ENCODE peak calls at places on chromosomes 12 and 14, in six cellular contexts. J, T, S, Q, G and U are unnamed samples.

GRCh38 chr12:57522887-57523705 is 472 bp downstream of the MBD6 start:
- DNase-seq in T (peak), J (peak), Q (peak), G (no peak), S (peak), U (no peak)

GRCh38 chr12:85805654-85806053 is 30.6 kb downstream of the RASSF9 start:
- DNase-seq in S (no peak), T (no peak), Q (no peak), G (no peak), J (no peak), U (no peak)

GRCh38 chr12:108629824-108630476 is 3.7 kb downstream of the SELPLG start:
- DNase-seq in G (no peak), S (no peak), J (no peak), T (no peak), Q (no peak), U (no peak)

GRCh38 chr12:94099191-94099983 is 49.0 kb upstream of the PLXNC1 start:
- DNase-seq in J (no peak), Q (no peak), G (no peak), T (no peak), S (no peak), U (no peak)

GRCh38 chr12:2853626-2854025 is 3.2 kb downstream of the TEX52 start:
- DNase-seq in T (peak), J (peak), G (peak), S (peak), Q (peak), U (peak)

GRCh38 chr12:7937867-7938506 is 2.0 kb upstream of the SLC2A3 start:
- DNase-seq in S (no peak), G (peak), Q (no peak), T (no peak), J (no peak), U (no peak)

GRCh38 chr12:26721800-26722199 is 111.2 kb downstream of the ITPR2 start:
- DNase-seq in Q (no peak), G (peak), T (no peak), J (no peak), S (no peak), U (no peak)

GRCh38 chr12:25388216-25388615 is 137.5 kb upstream of the KRAS start:
- DNase-seq in G (no peak), Q (no peak), S (no peak), J (no peak), T (no peak), U (no peak)

GRCh38 chr12:76649091-76649490 is 89.5 kb upstream of the OSBPL8 start:
- DNase-seq in Q (no peak), J (no peak), S (no peak), G (no peak), T (no peak), U (no peak)

GRCh38 chr14:104968153-104968527 is 10.0 kb downstream of the AHNAK2 start:
- DNase-seq in Q (peak), J (no peak), T (peak), G (peak), S (no peak), U (no peak)

GRCh38 chr12:34340534-34341361 is 318.5 kb downstream of the ALG10 start:
- DNase-seq in S (no peak), T (no peak), Q (no peak), G (no peak), J (no peak), U (no peak)

GRCh38 chr12:121165316-121165715 is 32.6 kb downstream of the P2RX7 start:
- DNase-seq in S (no peak), G (no peak), Q (no peak), J (peak), T (no peak), U (no peak)

GRCh38 chr14:74946659-74947281 is 8.6 kb downstream of the PGF start:
- DNase-seq in G (no peak), Q (no peak), J (no peak), T (no peak), S (no peak), U (no peak)

GRCh38 chr14:75615200-75615599 is 36.8 kb downstream of the FLVCR2 start:
- DNase-seq in G (no peak), Q (no peak), T (no peak), S (no peak), J (no peak), U (no peak)

GRCh38 chr14:61269321-61270083 is 11.6 kb downstream of the TMEM30B start:
- DNase-seq in G (peak), T (peak), S (peak), J (peak), Q (peak), U (peak)

GRCh38 chr12:5441497-5442236 is 9.8 kb downstream of the NTF3 start:
- DNase-seq in G (no peak), S (no peak), T (peak), Q (no peak), J (no peak), U (no peak)

GRCh38 chr14:104112609-104113571 is 25.5 kb upstream of the KIF26A start:
- DNase-seq in G (no peak), J (no peak), Q (no peak), T (no peak), S (no peak), U (no peak)

GRCh38 chr14:35341454-35342159 is 49.4 kb downstream of the PSMA6 start:
- DNase-seq in Q (peak), G (peak), T (peak), S (no peak), J (peak), U (peak)

GRCh38 chr12:56007892-56008471 is 10.9 kb downstream of the SUOX start:
- DNase-seq in S (no peak), Q (no peak), J (no peak), G (peak), T (peak), U (no peak)

GRCh38 chr12:56189336-56189917 is at the start of gene SMARCC2:
- DNase-seq in S (peak), G (peak), Q (peak), J (peak), T (peak), U (peak)

GRCh38 chr12:45634273-45634917 is 95.1 kb upstream of the ARID2 start:
- DNase-seq in T (no peak), G (no peak), Q (no peak), S (no peak), J (no peak), U (no peak)

GRCh38 chr12:39905152-39905551 is 200.7 kb downstream of the SLC2A13 start:
- DNase-seq in S (no peak), J (no peak), Q (no peak), T (peak), G (no peak), U (no peak)

GRCh38 chr14:54652890-54653201 is 85.9 kb downstream of the SAMD4A start:
- DNase-seq in G (no peak), Q (no peak), S (no peak), J (no peak), T (no peak), U (no peak)

GRCh38 chr12:6228535-6229223 is 28.5 kb downstream of the CD9 start:
- DNase-seq in J (no peak), Q (no peak), T (peak), G (no peak), S (no peak), U (no peak)

GRCh38 chr14:100761481-100761880 is 34.8 kb downstream of the DLK1 start:
- DNase-seq in T (no peak), S (no peak), J (no peak), G (no peak), Q (no peak), U (no peak)

GRCh38 chr12:121128908-121129704 is 3.6 kb upstream of the P2RX7 start:
- DNase-seq in T (peak), G (peak), Q (no peak), J (peak), S (peak), U (no peak)

GRCh38 chr12:49702009-49702408 is 5.2 kb downstream of the FMNL3 start:
- DNase-seq in J (no peak), S (no peak), T (no peak), G (no peak), Q (no peak), U (no peak)

GRCh38 chr12:57240069-57240921 is 10.7 kb downstream of the STAC3 start:
- DNase-seq in G (no peak), Q (peak), S (no peak), J (peak), T (peak), U (no peak)

GRCh38 chr12:5623411-5623810 is 191.5 kb downstream of the NTF3 start:
- DNase-seq in T (no peak), S (no peak), J (no peak), G (no peak), Q (no peak), U (no peak)

GRCh38 chr14:90785474-90785873 is 30.8 kb downstream of the TTC7B start:
- DNase-seq in T (no peak), G (no peak), J (peak), Q (no peak), S (no peak), U (no peak)

GRCh38 chr14:99857551-99857950 is 64.3 kb downstream of the EML1 start:
- DNase-seq in G (no peak), S (no peak), T (no peak), J (no peak), Q (no peak), U (no peak)

GRCh38 chr12:111753144-111753881 is 13.4 kb upstream of the ALDH2 start:
- DNase-seq in T (peak), S (peak), Q (peak), G (peak), J (peak), U (no peak)

GRCh38 chr12:109268896-109269295 is 40.2 kb downstream of the FOXN4 start:
- DNase-seq in G (no peak), Q (no peak), T (no peak), J (no peak), S (no peak), U (no peak)

GRCh38 chr14:97250925-97251324 is 453.7 kb downstream of the VRK1 start:
- DNase-seq in T (no peak), S (no peak), J (no peak), Q (no peak), G (no peak), U (no peak)

GRCh38 chr14:95274283-95274682 is 45.4 kb downstream of the CLMN start:
- DNase-seq in J (no peak), S (no peak), G (no peak), Q (no peak), T (no peak), U (no peak)

GRCh38 chr14:95275507-95275906 is 44.2 kb downstream of the CLMN start:
- DNase-seq in G (no peak), Q (no peak), S (no peak), T (no peak), J (no peak), U (no peak)

GRCh38 chr14:95272057-95272456 is 47.7 kb downstream of the CLMN start:
- DNase-seq in J (no peak), S (no peak), T (no peak), Q (no peak), G (no peak), U (no peak)

GRCh38 chr14:95274874-95275273 is 44.8 kb downstream of the CLMN start:
- DNase-seq in T (no peak), J (no peak), Q (no peak), S (no peak), G (no peak), U (no peak)

DNA sequence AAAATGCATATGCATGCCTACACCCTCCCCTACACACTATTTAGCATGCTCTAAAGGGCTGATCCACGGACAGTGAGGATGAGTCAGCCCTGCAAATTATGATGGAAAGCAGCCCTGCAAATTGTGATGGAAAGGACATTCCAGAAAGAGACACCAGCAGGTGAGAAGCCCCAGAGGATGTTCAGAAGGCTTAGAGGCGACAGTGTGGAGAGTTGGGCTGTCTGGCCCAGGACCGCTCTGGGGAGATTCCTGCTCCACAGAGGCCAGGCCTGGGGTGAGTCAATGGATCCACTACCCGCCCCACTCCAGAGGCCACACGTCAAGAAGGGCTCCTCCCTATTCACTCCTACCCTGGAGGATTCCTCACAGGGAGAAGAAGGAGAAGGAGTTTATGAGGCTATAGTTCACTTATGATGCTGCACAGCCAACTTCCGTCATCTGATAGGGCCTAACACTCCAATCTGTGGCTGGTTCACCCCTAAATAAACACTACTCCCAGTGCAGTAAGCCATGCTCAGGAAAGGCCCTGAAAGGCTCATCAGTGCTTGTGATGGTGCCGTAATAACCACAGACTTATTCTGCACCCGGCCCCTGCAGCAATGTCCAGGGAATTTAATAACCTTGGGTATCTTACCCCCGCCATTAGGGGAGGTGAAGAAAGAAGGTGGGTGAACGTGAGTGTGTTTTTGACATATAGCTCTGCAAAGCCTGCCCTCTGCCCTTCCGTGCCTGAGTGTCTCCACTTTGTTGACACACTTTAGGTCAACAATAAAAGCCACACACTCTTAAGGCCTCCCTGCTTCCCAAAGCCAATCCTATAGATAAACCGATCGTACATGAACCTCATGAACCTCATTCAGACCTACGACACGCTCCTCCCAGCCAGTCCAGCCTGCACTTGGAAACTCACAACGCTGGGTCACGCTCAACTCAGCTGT is 46.4 kb downstream of the CLMN start:
- DNase-seq in S (no peak), G (no peak), J (no peak), Q (no peak), T (no peak), U (no peak)
- TF ChIP-seq CTCF in S (no peak), G (no peak), J (no peak), Q (no peak), T (no peak), U (no peak)

DNA sequence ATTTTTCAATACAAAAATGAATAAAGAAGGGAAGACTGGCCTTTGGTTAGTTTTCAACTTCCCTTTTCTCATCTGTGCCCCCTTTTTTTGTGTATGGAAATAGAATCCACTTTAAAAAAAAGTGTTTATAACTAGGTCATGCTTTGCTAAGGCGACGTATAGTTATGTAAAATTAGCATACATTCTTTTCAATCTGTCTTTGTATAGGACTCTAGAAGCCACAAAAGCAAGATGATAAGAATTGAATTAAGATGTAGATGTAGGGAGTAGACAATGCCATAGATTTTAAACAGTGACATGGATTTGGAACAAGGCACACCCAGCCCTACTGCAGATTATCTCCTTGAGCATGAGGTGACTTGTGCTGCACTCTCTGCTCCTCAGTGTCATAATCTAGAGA is 354.3 kb downstream of the TMTC2 start:
- DNase-seq in T (no peak), G (no peak), Q (no peak), J (no peak), S (no peak), U (no peak)
- TF ChIP-seq CTCF in T (no peak), G (no peak), Q (no peak), J (no peak), S (no peak), U (no peak)

DNA sequence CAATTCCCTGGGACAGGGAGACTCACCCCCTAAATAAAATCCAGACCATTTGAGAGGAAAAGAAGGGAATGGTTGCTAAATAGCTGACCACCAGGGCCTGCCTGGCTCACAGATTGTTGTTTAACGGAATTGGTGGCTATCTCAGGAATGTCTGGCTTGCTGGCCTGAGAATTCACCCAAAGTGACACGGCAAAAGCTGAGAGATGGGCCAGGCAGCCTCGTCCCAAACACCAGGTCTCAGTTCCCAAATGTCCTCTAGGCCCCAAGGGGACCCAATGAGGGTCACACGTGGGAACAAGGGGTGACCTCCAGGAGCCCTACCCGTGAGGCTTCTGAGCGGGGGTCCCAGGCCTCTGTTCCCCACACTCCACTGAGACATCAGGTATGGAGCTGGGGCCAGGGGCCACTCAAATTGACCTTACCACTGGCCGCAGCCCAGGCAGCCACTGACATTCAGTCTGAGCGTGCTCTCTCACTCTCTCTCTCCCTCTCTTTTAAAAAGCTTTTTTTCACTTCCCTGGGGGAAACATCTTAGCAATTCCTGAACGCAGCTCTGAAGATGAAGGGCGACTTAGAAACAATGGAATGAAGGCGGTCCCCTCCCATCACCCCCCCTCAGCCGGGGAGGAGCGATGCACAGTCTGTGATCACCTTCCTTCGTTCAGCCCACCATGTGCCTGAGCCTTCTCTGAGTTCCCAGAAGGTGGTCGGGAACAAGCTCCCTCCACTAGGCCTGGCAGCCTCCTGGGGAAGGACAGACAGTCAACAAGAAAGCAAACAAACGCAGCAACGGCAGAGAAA is 131.2 kb downstream of the SCARB1 start:
- DNase-seq in G (no peak), T (no peak), Q (peak), S (no peak), J (no peak), U (no peak)
- TF ChIP-seq CTCF in G (no peak), T (no peak), Q (no peak), S (no peak), J (no peak), U (no peak)

GRCh38 chr12:43551971-43552559 is at the start of gene ADAMTS20:
- DNase-seq in J (no peak), S (peak), Q (peak), T (no peak), G (no peak), U (no peak)
- TF ChIP-seq CTCF in J (no peak), S (peak), Q (no peak), T (no peak), G (no peak), U (no peak)